ENCODE peak calls at places on chromosomes 1 and 21, in ten cellular contexts. X is NCI-H1092; U is fibroblast of the aortic adventitia; C is HAP-1; V is D341Med; J is stimulated activated CD4-positive, alpha-beta T cell treated with anti-CD3 and anti-CD28 coated beads, Interleukin-2, amount 100 ng/mL, for 24 hours; S is neural crest cell; O is memory B cell; I is H54; P is fibroblast of lung. Q is an unnamed sample.

GRCh38 chr1:9084883-9085282 is 15.4 kb upstream of the SLC2A5 start:
- DNase-seq in U (peak; percentile 47), C (no peak), P (peak; percentile 37), X (no peak), J (no peak), V (no peak), O (no peak), I (no peak), S (no peak), Q (no peak)

GRCh38 chr1:206495493-206496046 is 11.8 kb upstream of the RASSF5 start:
- DNase-seq in C (no peak), P (peak; percentile 41), U (peak; percentile 62), X (no peak), O (no peak), S (no peak), V (no peak), I (no peak), J (no peak), Q (no peak)

GRCh38 chr1:180165509-180166435 is 11.1 kb downstream of the QSOX1 start:
- DNase-seq in C (no peak), U (no peak), P (no peak), V (no peak), X (no peak), I (no peak), J (no peak), O (no peak), S (no peak), Q (no peak)

GRCh38 chr1:44401256-44402228 is 3.5 kb upstream of the RNF220 start:
- DNase-seq in I (no peak), S (no peak), U (no peak), V (no peak), P (no peak), J (no peak), C (no peak), X (no peak), O (no peak), Q (no peak)

GRCh38 chr1:207919523-207920210 is 8.7 kb upstream of the CD34 start:
- DNase-seq in U (peak; percentile 94), J (no peak), S (no peak), V (no peak), I (no peak), O (no peak), P (no peak), X (no peak), C (no peak), Q (no peak)

GRCh38 chr1:94094466-94095111 is 26.4 kb downstream of the ABCA4 start:
- DNase-seq in P (peak; percentile 86), S (no peak), J (no peak), I (no peak), U (peak; percentile 64), C (no peak), X (no peak), V (no peak), O (no peak), Q (no peak)

GRCh38 chr1:23643668-23644554 is 47.7 kb upstream of the RPL11 start:
- DNase-seq in U (no peak), X (peak; percentile 46), C (no peak), J (no peak), S (no peak), O (no peak), P (no peak), I (no peak), V (no peak), Q (no peak)

GRCh38 chr1:173554541-173555250 is 48.2 kb downstream of the SLC9C2 start:
- DNase-seq in C (no peak), I (peak; percentile 12), U (no peak), S (no peak), X (no peak), J (no peak), P (no peak), O (no peak), V (no peak), Q (peak; percentile 92)

GRCh38 chr1:90412563-90412962 is 304.5 kb downstream of the BARHL2 start:
- DNase-seq in V (no peak), P (no peak), C (no peak), O (no peak), S (no peak), I (no peak), X (no peak), U (no peak), J (no peak), Q (no peak)

GRCh38 chr1:209800984-209801834 is 4.7 kb downstream of the IRF6 start:
- DNase-seq in U (peak; percentile 68), S (no peak), J (no peak), O (no peak), P (peak; percentile 66), I (no peak), C (no peak), X (peak; percentile 58), V (no peak), Q (no peak)

GRCh38 chr21:19557488-19557887 is 1153.9 kb upstream of the TMPRSS15 start:
- DNase-seq in O (no peak), J (no peak), X (no peak), U (no peak), P (no peak), V (no peak), I (no peak), C (no peak), S (no peak), Q (no peak)

GRCh38 chr1:19597463-19598309 is 46.4 kb upstream of the NBL1 start:
- DNase-seq in J (no peak), I (peak; percentile 12), O (peak; percentile 64), V (no peak), U (peak; percentile 58), P (peak; percentile 50), X (no peak), S (no peak), C (no peak), Q (peak; percentile 13)

GRCh38 chr1:235328271-235329138 is at the start of gene GGPS1:
- DNase-seq in C (peak; percentile 97), X (peak; percentile 100), V (peak; percentile 98), S (peak; percentile 93), I (peak; percentile 83), O (peak; percentile 94), J (peak; percentile 98), U (peak; percentile 100), P (peak; percentile 99), Q (peak; percentile 97)

GRCh38 chr1:230896719-230897118 is 28.4 kb upstream of the C1orf198 start:
- DNase-seq in I (no peak), P (no peak), S (no peak), V (no peak), C (no peak), U (no peak), J (no peak), X (no peak), O (no peak), Q (no peak)

GRCh38 chr1:223355699-223356098 is 8.3 kb downstream of the SUSD4 start:
- DNase-seq in P (no peak), J (no peak), I (no peak), S (no peak), V (no peak), O (no peak), U (no peak), X (no peak), C (no peak), Q (no peak)

GRCh38 chr1:33387512-33388079 is 43.3 kb downstream of the PHC2 start:
- DNase-seq in X (no peak), J (no peak), P (peak; percentile 79), U (peak; percentile 65), I (no peak), S (no peak), V (no peak), C (no peak), O (no peak), Q (no peak)

GRCh38 chr1:43222876-43223275 is 46.9 kb upstream of the TMEM125 start:
- DNase-seq in U (no peak), J (no peak), P (no peak), S (no peak), X (no peak), V (no peak), I (no peak), C (no peak), O (no peak), Q (no peak)

GRCh38 chr1:156599811-156600210 is 1.5 kb downstream of the GPATCH4 start:
- DNase-seq in I (no peak), S (no peak), J (no peak), X (no peak), P (peak; percentile 6), C (no peak), V (no peak), O (no peak), U (no peak), Q (no peak)

GRCh38 chr1:18482721-18483425 is 2.1 kb downstream of the KLHDC7A start:
- DNase-seq in I (no peak), U (no peak), V (no peak), X (no peak), S (no peak), C (no peak), P (no peak), J (no peak), O (no peak), Q (no peak)

GRCh38 chr1:234661249-234661928 is 51.4 kb upstream of the IRF2BP2 start:
- DNase-seq in P (no peak), C (no peak), X (no peak), U (no peak), I (no peak), O (no peak), J (no peak), V (no peak), S (no peak), Q (no peak)

GRCh38 chr21:45326834-45327457 is 39.3 kb upstream of the POFUT2 start:
- DNase-seq in O (no peak), V (no peak), X (no peak), S (no peak), J (no peak), P (no peak), C (no peak), U (no peak), I (no peak), Q (no peak)

GRCh38 chr1:59730759-59731478 is 83.8 kb upstream of the HOOK1 start:
- DNase-seq in J (peak; percentile 2), S (no peak), V (no peak), O (no peak), C (no peak), U (peak; percentile 98), X (no peak), I (peak; percentile 61), P (peak; percentile 98), Q (peak; percentile 83)

GRCh38 chr1:53176452-53177344 is 19.9 kb upstream of the CPT2 start:
- DNase-seq in V (peak; percentile 79), O (no peak), P (peak; percentile 57), J (no peak), C (no peak), X (peak; percentile 22), U (peak; percentile 74), I (no peak), S (no peak), Q (no peak)

GRCh38 chr1:155084722-155085503 is 6.3 kb downstream of the EFNA3 start:
- DNase-seq in P (peak; percentile 87), X (peak; percentile 93), O (peak; percentile 93), U (peak; percentile 93), I (peak; percentile 96), V (peak; percentile 96), S (peak; percentile 95), C (peak; percentile 97), J (peak; percentile 95), Q (peak; percentile 97)

GRCh38 chr21:23475518-23476189 is 2131.6 kb downstream of the MRPL39 start:
- DNase-seq in I (no peak), V (no peak), S (no peak), P (no peak), J (no peak), O (no peak), X (no peak), U (no peak), C (no peak), Q (no peak)

GRCh38 chr1:40703316-40703715 is 11.8 kb downstream of the NFYC start:
- DNase-seq in X (no peak), C (no peak), V (no peak), J (no peak), U (peak; percentile 69), P (peak; percentile 96), S (no peak), I (peak; percentile 65), O (no peak), Q (peak; percentile 63)

GRCh38 chr1:39098569-39099250 is 72.6 kb downstream of the NDUFS5 start:
- DNase-seq in U (peak; percentile 96), O (peak; percentile 76), I (peak; percentile 99), P (peak; percentile 90), V (peak; percentile 88), J (peak; percentile 51), X (peak; percentile 98), C (peak; percentile 80), S (peak; percentile 57), Q (peak; percentile 97)

GRCh38 chr1:18058522-18058921 is 49.1 kb upstream of the IGSF21 start:
- DNase-seq in S (no peak), X (no peak), O (no peak), P (no peak), J (no peak), I (no peak), C (no peak), U (no peak), V (no peak), Q (no peak)